ENCODE peak calls at places on chromosomes 13 and 19, in ten cellular contexts. U is adrenal gland, F is cardiac fibroblast, K is pancreas, W is NCI-H2227 treated with DMSO at 0.1 percent for 48 hours, P is DMS153, T is retinal pigment epithelial cell, G is T1000, D is amygdala, N is ELR. V is an unnamed sample.

GRCh38 chr19:40815223-40815622 is 16.2 kb downstream of the EGLN2 start:
- DNase-seq in P (no peak), D (no peak), U (no peak), T (no peak), K (no peak), F (no peak), W (no peak), G (no peak), N (no peak), V (no peak)

GRCh38 chr19:17086129-17086528 is 10.6 kb downstream of the MYO9B start:
- DNase-seq in G (no peak), F (no peak), K (no peak), N (no peak), P (no peak), D (peak; percentile 60), W (no peak), U (no peak), T (no peak), V (no peak)

GRCh38 chr13:112767506-112768471 is 78.0 kb downstream of the ATP11A start:
- DNase-seq in D (no peak), P (no peak), T (no peak), W (no peak), G (no peak), U (no peak), N (no peak), K (no peak), F (no peak), V (no peak)

GRCh38 chr13:94312511-94313191 is 166.8 kb downstream of the DCT start:
- DNase-seq in W (peak; percentile 33), N (no peak), K (no peak), T (no peak), P (peak; percentile 63), D (no peak), G (no peak), U (no peak), F (no peak), V (no peak)

GRCh38 chr19:33460221-33460908 is 61.2 kb downstream of the PEPD start:
- DNase-seq in P (no peak), U (no peak), T (no peak), K (no peak), N (no peak), F (no peak), W (no peak), D (no peak), G (no peak), V (no peak)

GRCh38 chr13:91684746-91685145 is 286.3 kb downstream of the GPC5 start:
- DNase-seq in T (no peak), U (no peak), W (no peak), G (no peak), D (no peak), P (no peak), K (no peak), F (no peak), N (no peak), V (no peak)

GRCh38 chr19:10021446-10021845 is 8.2 kb downstream of the RDH8 start:
- DNase-seq in U (no peak), N (no peak), T (no peak), F (no peak), K (no peak), P (no peak), W (no peak), D (no peak), G (no peak), V (no peak)

GRCh38 chr13:61470801-61471200 is 55.2 kb upstream of the PCDH20 start:
- DNase-seq in F (no peak), K (no peak), D (no peak), N (no peak), W (no peak), T (no peak), P (no peak), G (no peak), U (no peak), V (no peak)

GRCh38 chr19:1449467-1450442 is at the start of gene APC2:
- DNase-seq in W (peak; percentile 72), F (no peak), D (peak; percentile 76), N (peak; percentile 50), U (no peak), P (no peak), T (no peak), K (no peak), G (peak; percentile 46), V (no peak)

GRCh38 chr19:5974721-5975387 is 3.1 kb downstream of the RANBP3 start:
- DNase-seq in P (no peak), N (no peak), F (no peak), T (no peak), K (no peak), G (no peak), W (no peak), D (no peak), U (no peak), V (no peak)

GRCh38 chr19:35518313-35518712 is 4.9 kb upstream of the DMKN start:
- DNase-seq in N (peak; percentile 94), W (no peak), U (no peak), D (no peak), K (no peak), P (no peak), F (peak; percentile 97), G (no peak), T (peak; percentile 96), V (peak; percentile 96)

GRCh38 chr13:64672751-64673150 is 2557.4 kb downstream of the PCDH9 start:
- DNase-seq in D (no peak), K (no peak), G (no peak), N (no peak), F (no peak), U (no peak), P (no peak), T (no peak), W (no peak), V (no peak)

GRCh38 chr19:6501740-6502648 is at the start of gene TUBB4A:
- DNase-seq in D (peak; percentile 95), P (no peak), K (peak; percentile 11), F (no peak), N (no peak), G (no peak), T (no peak), W (no peak), U (peak; percentile 70), V (no peak)

GRCh38 chr13:32035701-32036100 is 4.1 kb downstream of the FRY start:
- DNase-seq in P (no peak), F (no peak), D (no peak), N (no peak), T (no peak), U (no peak), K (no peak), W (no peak), G (no peak), V (peak; percentile 62)

GRCh38 chr19:9721861-9722260 is 46.7 kb downstream of the ZNF846 start:
- DNase-seq in W (no peak), U (no peak), G (no peak), D (no peak), K (no peak), N (no peak), P (no peak), T (no peak), F (no peak), V (no peak)

GRCh38 chr13:30607908-30608307 is 9.8 kb upstream of the USPL1 start:
- DNase-seq in N (no peak), T (no peak), P (peak; percentile 21), U (no peak), G (no peak), D (no peak), W (no peak), F (no peak), K (no peak), V (no peak)

GRCh38 chr19:48308695-48309586 is 16.4 kb upstream of the EMP3 start:
- DNase-seq in T (no peak), G (no peak), N (peak; percentile 42), P (no peak), W (no peak), K (no peak), F (peak; percentile 46), D (no peak), U (no peak), V (peak; percentile 75)

GRCh38 chr19:2371656-2372055 is 11.6 kb downstream of the TMPRSS9 start:
- DNase-seq in P (no peak), K (no peak), U (no peak), F (peak; percentile 7), D (no peak), G (peak; percentile 35), T (no peak), N (peak; percentile 89), W (no peak), V (no peak)

GRCh38 chr19:16876904-16877361 is 11.9 kb upstream of the F2RL3 start:
- DNase-seq in P (no peak), T (no peak), G (no peak), K (no peak), D (no peak), W (no peak), F (peak; percentile 9), U (no peak), N (peak; percentile 77), V (peak; percentile 64)

GRCh38 chr19:4362038-4362828 is 18.9 kb downstream of the MPND start:
- DNase-seq in U (peak; percentile 36), P (no peak), K (no peak), D (no peak), T (no peak), N (no peak), F (no peak), G (no peak), W (no peak), V (no peak)

GRCh38 chr19:50432221-50432626 is 468 bp upstream of the MYBPC2 start:
- DNase-seq in G (no peak), D (no peak), W (no peak), P (no peak), K (no peak), F (peak; percentile 17), T (no peak), N (no peak), U (no peak), V (no peak)

GRCh38 chr19:10593148-10593547 is 6.0 kb upstream of the AP1M2 start:
- DNase-seq in G (no peak), F (no peak), P (no peak), T (no peak), U (no peak), W (no peak), D (no peak), K (no peak), N (no peak), V (no peak)

GRCh38 chr19:38880076-38880881 is 2.2 kb upstream of the RINL start:
- DNase-seq in G (no peak), N (no peak), D (no peak), W (no peak), U (no peak), T (no peak), F (no peak), P (no peak), K (no peak), V (no peak)

GRCh38 chr19:15398501-15399233 is 19.1 kb upstream of the AKAP8 start:
- DNase-seq in K (no peak), T (no peak), N (no peak), G (no peak), F (no peak), W (no peak), D (no peak), P (no peak), U (no peak), V (no peak)

GRCh38 chr13:39788097-39788496 is 132.6 kb downstream of the COG6 start:
- DNase-seq in F (no peak), G (no peak), T (no peak), W (no peak), K (no peak), U (no peak), D (no peak), N (no peak), P (no peak), V (no peak)

GRCh38 chr13:77729502-77730221 is 32.2 kb downstream of the SLAIN1 start:
- DNase-seq in D (no peak), U (no peak), F (no peak), N (no peak), K (no peak), G (no peak), T (no peak), W (no peak), P (no peak), V (no peak)

GRCh38 chr13:26560456-26560855 is 3.0 kb downstream of the WASF3 start:
- DNase-seq in G (no peak), P (no peak), N (no peak), U (no peak), T (no peak), K (no peak), D (no peak), F (no peak), W (no peak), V (no peak)

V was measured in amniotic epithelial cell.